ENCODE peak calls at places on chromosomes 5 and 9, in seven cellular contexts. M, Y, X, R, B, U and P are unnamed samples.

GRCh38 chr9:13806731-13807130 is 507.2 kb downstream of the NFIB start:
- DNase-seq in Y (no peak), R (no peak), X (no peak), U (no peak), B (no peak), M (no peak), P (no peak)

GRCh38 chr5:57383093-57383861 is 99.3 kb downstream of the ACTBL2 start:
- DNase-seq in B (no peak), Y (peak), X (no peak), R (no peak), U (no peak), M (peak), P (peak)

GRCh38 chr9:99109522-99109921 is 4.6 kb downstream of the TGFBR1 start:
- DNase-seq in U (no peak), R (no peak), Y (no peak), X (no peak), B (no peak), M (peak), P (no peak)

GRCh38 chr9:112815868-112816267 is 65.3 kb downstream of the SNX30 start:
- DNase-seq in M (no peak), B (no peak), Y (no peak), X (no peak), R (no peak), U (no peak), P (no peak)

GRCh38 chr5:110401881-110402280 is 324.6 kb downstream of the TMEM232 start:
- DNase-seq in U (no peak), X (no peak), R (no peak), M (peak), Y (no peak), B (no peak), P (no peak)

GRCh38 chr9:70079364-70080103 is 35.9 kb downstream of the MAMDC2 start:
- DNase-seq in B (no peak), U (no peak), Y (peak), M (peak), X (no peak), R (no peak), P (no peak)

GRCh38 chr5:99058466-99058865 is 129.7 kb upstream of the CHD1 start:
- DNase-seq in X (no peak), Y (no peak), R (no peak), M (no peak), U (no peak), B (no peak), P (peak)

GRCh38 chr9:123335227-123335985 is 20.6 kb upstream of the CRB2 start:
- DNase-seq in M (peak), Y (no peak), B (peak), R (peak), X (peak), U (no peak), P (peak)

GRCh38 chr9:129619787-129620668 is 873 bp downstream of the C9orf50 start:
- DNase-seq in U (no peak), Y (no peak), M (peak), R (peak), X (no peak), B (peak), P (no peak)

GRCh38 chr5:176557846-176558245 is 8.7 kb downstream of the CDHR2 start:
- DNase-seq in U (no peak), R (no peak), B (no peak), X (no peak), M (no peak), Y (no peak), P (no peak)

GRCh38 chr9:130561056-130561455 is 18.3 kb upstream of the FUBP3 start:
- DNase-seq in X (no peak), B (no peak), M (no peak), R (no peak), Y (no peak), U (no peak), P (no peak)

GRCh38 chr9:96875460-96876142 is 21.3 kb upstream of the ZNF782 start:
- DNase-seq in X (peak), M (peak), B (peak), Y (peak), U (peak), R (peak), P (no peak)

GRCh38 chr5:124996764-124997077 is 250.3 kb upstream of the ZNF608 start:
- DNase-seq in U (no peak), M (peak), R (no peak), Y (no peak), B (peak), X (peak), P (no peak)

GRCh38 chr5:143019614-143020515 is 249.7 kb downstream of the ARHGAP26 start:
- DNase-seq in R (no peak), X (no peak), Y (no peak), B (peak), M (peak), U (no peak), P (no peak)

GRCh38 chr9:76576344-76576743 is 117.4 kb downstream of the GCNT1 start:
- DNase-seq in M (peak), B (no peak), X (peak), R (no peak), Y (peak), U (no peak), P (peak)

GRCh38 chr5:50657044-50657443 is 9.4 kb upstream of the PARP8 start:
- DNase-seq in M (no peak), B (no peak), X (no peak), R (no peak), Y (no peak), U (no peak), P (no peak)
- TF ChIP-seq CTCF in M (no peak), B (no peak), X (no peak), R (no peak), Y (no peak), U (no peak), P (no peak)

GRCh38 chr5:178839319-178839704 is 20.4 kb upstream of the ZNF354B start:
- DNase-seq in B (peak), M (peak), Y (peak), U (no peak), R (peak), X (no peak), P (peak)
- TF ChIP-seq CTCF in B (peak), M (peak), Y (no peak), U (peak), R (peak), X (no peak), P (peak)

GRCh38 chr5:93130623-93131022 is 450.4 kb downstream of the NR2F1-AS1 start:
- DNase-seq in R (no peak), B (no peak), Y (no peak), M (peak), X (peak), U (no peak), P (no peak)
- TF ChIP-seq CTCF in R (no peak), B (no peak), Y (no peak), M (no peak), X (no peak), U (no peak), P (no peak)

GRCh38 chr9:12719431-12719830 is 26.2 kb downstream of the TYRP1 start:
- DNase-seq in M (peak), B (peak), Y (no peak), R (no peak), U (no peak), X (no peak), P (peak)
- TF ChIP-seq CTCF in M (peak), B (peak), Y (no peak), R (peak), U (peak), X (peak), P (peak)

DNA sequence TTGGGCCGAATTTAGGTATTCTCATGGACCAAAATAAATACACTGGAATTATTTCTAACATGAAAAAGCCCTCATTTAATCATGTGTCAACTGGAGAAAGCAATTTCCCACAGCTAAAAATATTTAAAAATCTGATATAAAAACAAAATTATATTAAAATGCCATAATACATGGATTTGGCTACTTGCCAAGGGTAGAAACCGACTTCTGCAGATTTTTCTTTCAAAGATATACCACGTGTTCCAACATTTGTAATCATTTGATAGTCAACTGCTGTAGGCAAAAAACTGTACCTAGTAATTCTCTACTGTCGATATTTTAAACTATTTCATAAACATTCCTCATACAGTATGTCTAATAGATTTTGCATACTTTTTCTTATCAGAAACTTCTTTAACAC is 237.6 kb downstream of the FBXL17 start:
- DNase-seq in B (no peak), R (no peak), X (no peak), M (no peak), Y (no peak), U (no peak), P (no peak)
- TF ChIP-seq CTCF in B (no peak), R (no peak), X (no peak), M (no peak), Y (no peak), U (no peak), P (no peak)

GRCh38 chr5:115838885-115839518 is 2.4 kb downstream of the ATG12 start:
- DNase-seq in B (peak), Y (no peak), U (no peak), X (no peak), R (no peak), M (peak), P (peak)
- TF ChIP-seq CTCF in B (peak), Y (peak), U (peak), X (peak), R (peak), M (peak), P (peak)

GRCh38 chr9:32968101-32969011 is 33.1 kb downstream of the APTX start:
- DNase-seq in R (peak), U (no peak), Y (peak), B (peak), M (peak), X (peak), P (peak)
- TF ChIP-seq CTCF in R (peak), U (peak), Y (peak), B (peak), M (peak), X (peak), P (peak)

GRCh38 chr5:88141695-88141979 is 127.0 kb downstream of the TMEM161B start:
- DNase-seq in R (no peak), Y (no peak), X (no peak), U (no peak), B (no peak), M (no peak), P (no peak)
- TF ChIP-seq CTCF in R (no peak), Y (no peak), X (no peak), U (no peak), B (no peak), M (no peak), P (peak)